ENCODE peak calls at places on chromosomes 2 and 18, in eight cellular contexts. G is mammary epithelial cell, I is H9, U is IMR-90, W is heart left ventricle, Y is aorta, R is psoas muscle, F is H7. K is an unnamed sample. For H3K27me3, the result is how much of the 10 kb centered on the place peaks cover.

GRCh38 chr2:175575346-175576258 is 394.1 kb upstream of the ATP5MC3 start:
- DNase-seq in G (no peak), I (no peak), U (no peak), W (no peak), Y (no peak), R (no peak), F (no peak), K (no peak)

GRCh38 chr2:201126308-201127127 is 10.6 kb downstream of the CFLAR start:
- DNase-seq in G (peak), I (no peak), U (peak), W (no peak), Y (no peak), R (no peak), F (no peak), K (no peak)

GRCh38 chr18:4035521-4035920 is 419.6 kb downstream of the DLGAP1 start:
- DNase-seq in G (no peak), I (no peak), U (no peak), W (no peak), Y (no peak), R (no peak), F (no peak), K (no peak)

GRCh38 chr2:148616696-148617095 is 27.9 kb upstream of the EPC2 start:
- DNase-seq in G (no peak), I (no peak), U (no peak), W (no peak), Y (no peak), R (no peak), F (no peak), K (no peak)

GRCh38 chr18:814300-815084 is 2.5 kb upstream of the YES1 start:
- DNase-seq in G (no peak), I (peak), U (no peak), W (no peak), Y (no peak), R (no peak), F (peak), K (no peak)

GRCh38 chr18:65746936-65747335 is 3.9 kb upstream of the CDH7 start:
- DNase-seq in G (no peak), I (no peak), U (no peak), W (no peak), Y (no peak), R (no peak), F (no peak), K (no peak)

GRCh38 chr18:47968721-47969120 is 38.3 kb upstream of the SMAD2 start:
- DNase-seq in G (no peak), I (no peak), U (no peak), W (no peak), Y (no peak), R (no peak), F (no peak), K (no peak)

GRCh38 chr2:8003462-8004075 is 678.3 kb upstream of the ID2 start:
- DNase-seq in G (no peak), I (no peak), U (peak), W (peak), Y (peak), R (peak), F (no peak), K (no peak)

GRCh38 chr2:10466801-10467200 is 18.7 kb upstream of the ODC1 start:
- DNase-seq in G (no peak), I (no peak), U (no peak), W (no peak), Y (peak), R (no peak), F (peak), K (no peak)

GRCh38 chr2:84912984-84913383 is 7.5 kb downstream of the TMSB10 start:
- DNase-seq in G (no peak), I (no peak), U (no peak), W (no peak), Y (no peak), R (no peak), F (no peak), K (no peak)

GRCh38 chr2:74006424-74006823 is 21.7 kb downstream of the TET3 start:
- DNase-seq in G (no peak), I (peak), U (no peak), W (peak), Y (no peak), R (no peak), F (peak), K (no peak)

GRCh38 chr2:43484323-43484930 is 111.4 kb downstream of the THADA start:
- DNase-seq in G (peak), I (no peak), U (peak), W (no peak), Y (no peak), R (no peak), F (peak), K (no peak)

GRCh38 chr2:199757466-199757865 is 93.5 kb downstream of the FTCDNL1 start:
- DNase-seq in G (no peak), I (no peak), U (no peak), W (peak), Y (no peak), R (peak), F (no peak), K (peak)

GRCh38 chr18:32735781-32736180 is 37.0 kb downstream of the KLHL14 start:
- DNase-seq in G (peak), I (no peak), U (peak), W (no peak), Y (no peak), R (no peak), F (no peak), K (no peak)

GRCh38 chr2:207352978-207353377 is 176.8 kb upstream of the CREB1 start:
- DNase-seq in G (no peak), I (no peak), U (peak), W (no peak), Y (no peak), R (no peak), F (peak), K (no peak)

GRCh38 chr2:199581504-199581903 is 123.8 kb upstream of the SATB2 start:
- DNase-seq in G (no peak), I (no peak), U (no peak), W (no peak), Y (no peak), R (no peak), F (no peak), K (no peak)

GRCh38 chr2:224749136-224749535 is 33.0 kb upstream of the CCDC195 start:
- DNase-seq in G (no peak), I (no peak), U (no peak), W (no peak), Y (no peak), R (no peak), F (peak), K (no peak)

GRCh38 chr2:48589170-48589767 is 28.4 kb upstream of the GTF2A1L start:
- DNase-seq in G (peak), I (no peak), U (peak), W (peak), Y (no peak), R (no peak), F (peak), K (no peak)

GRCh38 chr2:109031481-109032228 is 42.6 kb upstream of the EDAR start:
- DNase-seq in G (peak), I (peak), U (peak), W (peak), Y (peak), R (peak), F (peak), K (peak)

GRCh38 chr2:195622966-195623365 is 34.1 kb upstream of the SLC39A10 start:
- DNase-seq in G (peak), I (no peak), U (peak), W (no peak), Y (no peak), R (no peak), F (no peak), K (no peak)

GRCh38 chr2:214192711-214193110 is 218.1 kb upstream of the VWC2L start:
- DNase-seq in G (no peak), I (no peak), U (peak), W (no peak), Y (no peak), R (no peak), F (no peak), K (no peak)

GRCh38 chr2:178223806-178224205 is 29.5 kb downstream of the OSBPL6 start:
- DNase-seq in G (no peak), I (no peak), U (no peak), W (no peak), Y (no peak), R (no peak), F (no peak), K (no peak)

GRCh38 chr2:162318280-162319222 is at the start of gene IFIH1:
- DNase-seq in G (peak), I (peak), U (peak), W (peak), Y (peak), R (peak), F (peak), K (peak)

GRCh38 chr2:225670111-225670974 is 270.8 kb downstream of the NYAP2 start:
- DNase-seq in G (peak), I (no peak), U (peak), W (no peak), Y (no peak), R (no peak), F (no peak), K (no peak)

GRCh38 chr2:197799072-197799471 is 5.3 kb upstream of the PLCL1 start:
- DNase-seq in G (no peak), I (no peak), U (no peak), W (no peak), Y (no peak), R (no peak), F (no peak), K (no peak)

GRCh38 chr2:171316755-171317337 is 116.9 kb downstream of the METTL8 start:
- DNase-seq in G (no peak), I (peak), U (no peak), W (no peak), Y (no peak), R (no peak), F (peak), K (no peak)

GRCh38 chr2:173051463-173051862 is 24.2 kb upstream of the MAP3K20 start:
- DNase-seq in G (no peak), I (no peak), U (no peak), W (no peak), Y (no peak), R (no peak), F (no peak), K (no peak)

GRCh38 chr2:229071292-229071976 is 199.7 kb downstream of the PID1 start:
- DNase-seq in G (no peak), I (no peak), U (no peak), W (peak), Y (no peak), R (no peak), F (no peak), K (no peak)

GRCh38 chr2:160254363-160254762 is 54.3 kb upstream of the ITGB6 start:
- DNase-seq in G (no peak), I (no peak), U (no peak), W (no peak), Y (no peak), R (no peak), F (no peak), K (no peak)

GRCh38 chr2:217932661-217933325 is 70.0 kb downstream of the TNS1 start:
- DNase-seq in G (no peak), I (no peak), U (no peak), W (peak), Y (peak), R (peak), F (peak), K (no peak)

GRCh38 chr2:38187416-38188127 is 111.6 kb upstream of the CYP1B1 start:
- DNase-seq in G (peak), I (no peak), U (peak), W (peak), Y (peak), R (peak), F (no peak), K (peak)

GRCh38 chr2:151861171-151861570 is 33.0 kb upstream of the ARL5A start:
- DNase-seq in G (no peak), I (no peak), U (no peak), W (no peak), Y (no peak), R (no peak), F (no peak), K (no peak)
- H3K27me3 ChIP-seq in G (under half), I (under half), U (under half), W (under half), Y (under half), R (under half), F (under half), K (under half)

GRCh38 chr18:45186832-45187231 is 428.4 kb upstream of the SLC14A2 start:
- DNase-seq in G (no peak), I (no peak), U (no peak), W (no peak), Y (no peak), R (no peak), F (no peak), K (no peak)
- H3K27me3 ChIP-seq in G (under half), I (under half), U (under half), W (under half), Y (under half), R (under half), F (under half), K (under half)

GRCh38 chr2:96325884-96326255 is 753 bp downstream of the ITPRIPL1 start:
- DNase-seq in G (no peak), I (no peak), U (no peak), W (no peak), Y (no peak), R (no peak), F (no peak), K (no peak)

GRCh38 chr2:96325038-96325883 is at the start of gene ITPRIPL1:
- DNase-seq in G (no peak), I (peak), U (no peak), W (peak), Y (peak), R (no peak), F (peak), K (no peak)

GRCh38 chr2:96324716-96325037 is 440 bp upstream of the ITPRIPL1 start:
- DNase-seq in G (no peak), I (no peak), U (no peak), W (no peak), Y (no peak), R (no peak), F (no peak), K (no peak)

GRCh38 chr2:96321230-96322103 is 3.6 kb upstream of the ITPRIPL1 start:
- DNase-seq in G (peak), I (peak), U (peak), W (peak), Y (peak), R (peak), F (peak), K (peak)

DNA sequence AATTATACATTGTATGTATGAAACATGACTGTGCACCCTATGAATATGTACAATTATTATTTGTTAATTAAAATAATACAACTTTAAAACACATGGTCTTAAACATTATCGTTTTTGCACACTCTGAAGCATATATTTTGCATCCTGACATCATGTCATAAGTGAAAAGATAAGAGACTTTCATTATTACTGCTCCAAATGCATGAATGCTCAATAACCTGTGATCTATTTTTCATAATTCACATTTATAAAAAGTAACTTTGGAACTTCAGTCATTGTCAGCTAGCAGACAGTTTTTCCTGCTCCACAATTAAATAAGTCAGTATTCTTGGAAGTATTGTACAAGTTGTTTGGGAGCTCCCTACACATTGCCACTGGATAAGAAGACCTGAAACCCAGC is 1.3 kb upstream of the ITPRIPL1 start:
- DNase-seq in G (no peak), I (no peak), U (no peak), W (no peak), Y (no peak), R (no peak), F (no peak), K (no peak)
- H3K27me3 ChIP-seq in G (under half), I (under half), U (under half), W (under half), Y (under half), R (half or more), F (half or more), K (under half)

GRCh38 chr2:113277474-113278072 is 1.1 kb downstream of the PAX8 start:
- DNase-seq in G (no peak), I (peak), U (no peak), W (no peak), Y (no peak), R (no peak), F (peak), K (no peak)
- H3K27me3 ChIP-seq in G (under half), I (half or more), U (half or more), W (half or more), Y (under half), R (under half), F (half or more), K (under half)

DNA sequence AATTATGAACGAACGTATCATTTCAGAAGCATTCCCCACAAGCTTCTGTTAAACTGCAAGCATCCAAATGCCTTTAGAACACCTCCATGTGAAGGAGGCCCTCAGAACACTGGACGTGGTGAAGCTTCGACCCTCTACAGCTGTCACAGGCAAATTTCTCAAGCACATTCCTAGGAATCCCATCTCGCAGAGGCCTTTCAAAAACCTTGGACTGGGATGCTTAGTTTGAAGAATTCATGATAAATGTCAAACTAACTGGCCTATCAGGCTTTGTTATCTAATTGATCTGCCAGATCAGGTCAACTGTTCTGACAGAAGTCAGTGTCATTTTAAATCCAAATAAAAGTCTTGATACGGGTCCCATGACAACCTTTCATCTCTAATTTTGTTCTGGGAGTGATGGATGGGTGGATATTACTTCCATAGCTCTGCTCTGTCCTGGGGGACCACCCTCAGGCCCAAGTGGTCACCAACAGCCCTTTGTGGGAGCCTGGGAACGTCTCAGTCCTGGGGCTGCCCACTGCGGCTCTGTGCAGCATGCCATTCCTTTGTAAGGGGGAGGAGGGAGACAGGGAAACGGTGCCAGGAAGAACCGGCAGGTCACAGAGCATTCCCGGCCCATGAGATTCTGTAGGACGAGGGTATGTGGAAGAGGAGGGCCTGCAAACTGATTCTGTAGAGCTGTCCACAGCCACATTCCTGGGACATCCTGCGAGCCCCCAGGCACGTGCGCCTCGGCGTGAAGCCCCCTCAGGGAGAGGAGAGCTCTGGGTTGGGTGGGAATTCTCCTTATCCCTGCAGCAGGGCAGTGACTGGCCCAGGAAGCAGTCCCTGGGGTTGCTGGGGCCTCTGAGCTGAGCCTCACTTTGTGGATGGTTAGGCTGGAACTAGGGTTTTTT is 59.2 kb upstream of the PXDN start:
- DNase-seq in G (no peak), I (no peak), U (no peak), W (no peak), Y (peak), R (no peak), F (no peak), K (no peak)
- H3K27me3 ChIP-seq in G (under half), I (under half), U (under half), W (under half), Y (under half), R (under half), F (under half), K (under half)

GRCh38 chr2:40369619-40370397 is 82.1 kb downstream of the SLC8A1 start:
- DNase-seq in G (peak), I (no peak), U (peak), W (no peak), Y (no peak), R (no peak), F (no peak), K (no peak)
- H3K27me3 ChIP-seq in G (under half), I (under half), U (under half), W (under half), Y (under half), R (under half), F (under half), K (under half)

K was measured in lung.